ENCODE peak calls at places on chromosome 1, in nine cellular contexts. V is GM18507; Z is GM04504; F is foreskin keratinocyte; A is midbrain; P is iPS-NIHi11; Y is COR-L47; S is G401; R is activated naive CD8-positive, alpha-beta T cell treated with anti-CD3 and anti-CD28 coated beads, Interleukin-2, amount 50 U/mL, for 24 hours. X is an unnamed sample.

GRCh38 chr1:201468501-201468843 is 516 bp downstream of the PHLDA3 start:
- DNase-seq in Z (no peak), A (peak), F (no peak), R (peak), Y (no peak), P (peak), S (no peak), V (no peak), X (no peak)

GRCh38 chr1:106876384-106876783 is 180.1 kb upstream of the PRMT6 start:
- DNase-seq in F (no peak), S (no peak), Z (no peak), A (peak), Y (no peak), P (no peak), V (no peak), R (no peak), X (no peak)

GRCh38 chr1:69077633-69078032 is 490.1 kb upstream of the LRRC7 start:
- DNase-seq in Y (no peak), R (no peak), S (no peak), Z (no peak), A (no peak), F (no peak), V (no peak), P (peak), X (no peak)

GRCh38 chr1:243434594-243434993 is 178.8 kb downstream of the SDCCAG8 start:
- DNase-seq in Z (no peak), A (no peak), R (no peak), F (no peak), V (no peak), Y (no peak), S (no peak), P (no peak), X (no peak)

GRCh38 chr1:64006276-64007051 is 197.0 kb upstream of the UBE2U start:
- DNase-seq in S (peak), Z (peak), R (no peak), V (no peak), P (peak), F (peak), A (no peak), Y (peak), X (peak)

GRCh38 chr1:98991127-98992003 is 13.3 kb downstream of the PLPPR5 start:
- DNase-seq in V (no peak), P (no peak), F (peak), S (no peak), Z (peak), A (no peak), R (no peak), Y (peak), X (peak)

GRCh38 chr1:64343105-64343960 is 126.6 kb upstream of the CACHD1 start:
- DNase-seq in S (no peak), V (no peak), R (no peak), P (peak), A (no peak), Y (peak), F (peak), Z (peak), X (peak)

GRCh38 chr1:232084584-232085223 is 458.1 kb downstream of the DISC1 start:
- DNase-seq in P (peak), Y (no peak), V (no peak), R (no peak), S (no peak), F (peak), Z (no peak), A (no peak), X (peak)

GRCh38 chr1:71621785-71622184 is 541.0 kb upstream of the ZRANB2 start:
- DNase-seq in P (no peak), S (no peak), A (no peak), R (no peak), F (peak), V (no peak), Y (no peak), Z (peak), X (peak)

GRCh38 chr1:201488817-201489581 is 17.9 kb downstream of the CSRP1 start:
- DNase-seq in A (no peak), S (no peak), F (peak), R (no peak), Z (peak), Y (no peak), V (no peak), P (no peak), X (peak)

GRCh38 chr1:111444031-111444430 is 5.0 kb downstream of the WDR77 start:
- DNase-seq in F (no peak), Y (no peak), V (no peak), Z (no peak), P (no peak), A (no peak), S (no peak), R (no peak), X (no peak)

X was measured in mammary epithelial cell.